ENCODE peak calls at places on chromosome 1, in nine cellular contexts. B is anterior cingulate cortex; M is HT1080; V is AG04450; R is stimulated activated CD4-positive, alpha-beta T cell treated with anti-CD3 and anti-CD28 coated beads, Interleukin-4, amount 100 ng/mL, for 48 hours; Q is posterior vena cava; U is dermis blood vessel endothelial cell; T is IMR-90; X is lower lobe of right lung. Z is an unnamed sample.

GRCh38 chr1:29390491-29391361 is 154.4 kb downstream of the PTPRU start:
- DNase-seq in V (no peak), R (no peak), Q (peak), B (no peak), X (no peak), U (no peak), T (no peak), M (no peak), Z (no peak)

GRCh38 chr1:27145934-27146354 is 9.0 kb downstream of the SLC9A1 start:
- DNase-seq in B (no peak), V (peak), T (peak), M (peak), X (no peak), R (no peak), Q (peak), U (no peak), Z (peak)

GRCh38 chr1:203467550-203467921 is 8.1 kb upstream of the PRELP start:
- DNase-seq in V (no peak), R (no peak), Q (peak), M (no peak), X (peak), T (no peak), B (no peak), U (no peak), Z (no peak)

GRCh38 chr1:175287377-175287776 is 94.8 kb upstream of the KIAA0040 start:
- DNase-seq in V (no peak), T (no peak), M (no peak), U (no peak), R (no peak), X (no peak), Q (no peak), B (no peak), Z (no peak)

GRCh38 chr1:247266053-247266452 is 10.2 kb downstream of the VN1R5 start:
- DNase-seq in T (peak), U (no peak), R (no peak), M (peak), Q (no peak), B (no peak), V (no peak), X (no peak), Z (no peak)

GRCh38 chr1:45730075-45730779 is 20.2 kb downstream of the IPP start:
- DNase-seq in T (no peak), B (no peak), M (no peak), U (no peak), R (no peak), V (no peak), X (peak), Q (no peak), Z (no peak)

GRCh38 chr1:57839067-57839466 is 415.2 kb upstream of the DAB1 start:
- DNase-seq in U (no peak), Q (no peak), V (no peak), B (no peak), M (no peak), X (no peak), T (no peak), R (no peak), Z (no peak)

GRCh38 chr1:171984850-171985485 is 143.7 kb downstream of the DNM3 start:
- DNase-seq in R (no peak), B (no peak), T (peak), U (peak), Q (no peak), X (no peak), V (no peak), M (no peak), Z (no peak)

GRCh38 chr1:61980561-61980960 is 214.1 kb upstream of the L1TD1 start:
- DNase-seq in B (no peak), Q (no peak), M (no peak), V (no peak), X (no peak), U (no peak), R (peak), T (no peak), Z (no peak)

GRCh38 chr1:177209357-177209756 is 38.6 kb downstream of the BRINP2 start:
- DNase-seq in B (peak), V (peak), X (peak), Q (peak), M (peak), R (no peak), T (peak), U (no peak), Z (peak)

GRCh38 chr1:52867060-52867845 is 24.7 kb downstream of the ZYG11A start:
- DNase-seq in V (no peak), B (no peak), T (peak), U (no peak), Q (no peak), R (no peak), M (no peak), X (no peak), Z (no peak)

GRCh38 chr1:21904725-21905520 is 32.2 kb downstream of the HSPG2 start:
- DNase-seq in X (no peak), M (peak), U (peak), R (peak), T (peak), V (no peak), B (no peak), Q (peak), Z (peak)